ENCODE peak calls at places on chromosomes 12 and 14, in seven cellular contexts. P is NCI-H1092; Q is stimulated activated CD4-positive, alpha-beta T cell treated with anti-CD3 and anti-CD28 coated beads, Interleukin-1b, Interleukin-23, amount 100 ng/mL, for 4 hours; S is stimulated activated naive CD8-positive, alpha-beta T cell treated with anti-CD3 and anti-CD28 coated beads, Interleukin-15, Interleukin-2, amounts not matched to agents 100 U/mL and 50 U/mL, for 24 hours; B is HT1080; U is central memory CD4-positive, alpha-beta T cell; M is progenitor cell of endocrine pancreas. N is an unnamed sample.

GRCh38 chr14:67539116-67539515 is 6.0 kb downstream of the PLEKHH1 start:
- DNase-seq in P (no peak), Q (no peak), S (no peak), B (no peak), U (no peak), M (no peak), N (no peak)

GRCh38 chr12:46926536-46926935 is 100.7 kb upstream of the SLC38A4 start:
- DNase-seq in P (no peak), Q (no peak), S (no peak), B (no peak), U (no peak), M (no peak), N (no peak)

GRCh38 chr12:78562358-78563205 is 302.0 kb upstream of the SYT1 start:
- DNase-seq in P (no peak), Q (no peak), S (no peak), B (peak; percentile 18), U (no peak), M (no peak), N (no peak)

GRCh38 chr14:99030436-99030835 is 241.6 kb downstream of the BCL11B start:
- DNase-seq in P (no peak), Q (no peak), S (no peak), B (no peak), U (no peak), M (no peak), N (no peak)

GRCh38 chr14:87102979-87103378 is 890.0 kb downstream of the GALC start:
- DNase-seq in P (no peak), Q (no peak), S (no peak), B (peak; percentile 54), U (no peak), M (no peak), N (no peak)

GRCh38 chr12:90546511-90546910 is 408.5 kb downstream of the CCER1 start:
- DNase-seq in P (no peak), Q (no peak), S (no peak), B (no peak), U (no peak), M (no peak), N (no peak)

GRCh38 chr12:55724940-55725309 is 3.9 kb downstream of the CD63 start:
- DNase-seq in P (no peak), Q (no peak), S (no peak), B (no peak), U (no peak), M (no peak), N (peak; percentile 62)

GRCh38 chr12:51391047-51391837 is at the start of gene GALNT6:
- DNase-seq in P (no peak), Q (peak; percentile 53), S (peak; percentile 80), B (peak; percentile 59), U (peak; percentile 72), M (peak; percentile 64), N (peak; percentile 80)

GRCh38 chr12:25025951-25026490 is 77.1 kb upstream of the BCAT1 start:
- DNase-seq in P (no peak), Q (no peak), S (no peak), B (no peak), U (no peak), M (no peak), N (no peak)

GRCh38 chr12:107442593-107442992 is 243.0 kb upstream of the PWP1 start:
- DNase-seq in P (no peak), Q (no peak), S (no peak), B (no peak), U (no peak), M (no peak), N (no peak)

GRCh38 chr12:67698711-67699603 is 50.4 kb downstream of the DYRK2 start:
- DNase-seq in P (no peak), Q (peak; percentile 34), S (peak; percentile 47), B (peak; percentile 73), U (peak; percentile 43), M (no peak), N (no peak)

GRCh38 chr12:88227263-88227662 is 85.2 kb downstream of the TMTC3 start:
- DNase-seq in P (no peak), Q (no peak), S (no peak), B (peak; percentile 17), U (no peak), M (no peak), N (no peak)

GRCh38 chr12:102811125-102811737 is 105.8 kb downstream of the PAH start:
- DNase-seq in P (no peak), Q (no peak), S (peak; percentile 23), B (peak; percentile 25), U (no peak), M (peak; percentile 31), N (no peak)

GRCh38 chr14:71397371-71397770 is 490.1 kb downstream of the PCNX1 start:
- DNase-seq in P (no peak), Q (no peak), S (no peak), B (no peak), U (no peak), M (no peak), N (no peak)

N was measured in posterior vena cava.